ENCODE peak calls at places on chromosomes 7 and 10, in ten cellular contexts. One of them, this sample, is unnamed.

GRCh38 chr10:547591-548081 is 141.8 kb downstream of the DIP2C start:
- DNase-seq in stimulated activated CD8-positive, alpha-beta memory T cell treated with anti-CD3 and anti-CD28 coated beads, Interleukin-2, amount 100 ng/mL, for 1 hour: no peak
- DNase-seq in glomerular endothelial cell: no peak
- DNase-seq in AG10803: no peak
- DNase-seq in memory B cell: no peak
- DNase-seq in astrocyte of the spinal cord: no peak
- DNase-seq in ELR: no peak
- DNase-seq in GM13977: no peak
- DNase-seq in iris pigment epithelial cell: no peak
- DNase-seq in heart right ventricle: no peak
- DNase-seq in this sample: no peak

GRCh38 chr7:55975944-55976633 is 11.7 kb downstream of the NIPSNAP2 start:
- DNase-seq in GM13977: no peak
- DNase-seq in glomerular endothelial cell: no peak
- DNase-seq in memory B cell: no peak
- DNase-seq in heart right ventricle: no peak
- DNase-seq in astrocyte of the spinal cord: no peak
- DNase-seq in AG10803: no peak
- DNase-seq in iris pigment epithelial cell: no peak
- DNase-seq in stimulated activated CD8-positive, alpha-beta memory T cell treated with anti-CD3 and anti-CD28 coated beads, Interleukin-2, amount 100 ng/mL, for 1 hour: no peak
- DNase-seq in ELR: no peak
- DNase-seq in this sample: no peak

GRCh38 chr10:36017141-36017540 is 375.0 kb upstream of the FZD8 start:
- DNase-seq in glomerular endothelial cell: no peak
- DNase-seq in astrocyte of the spinal cord: no peak
- DNase-seq in AG10803: no peak
- DNase-seq in stimulated activated CD8-positive, alpha-beta memory T cell treated with anti-CD3 and anti-CD28 coated beads, Interleukin-2, amount 100 ng/mL, for 1 hour: no peak
- DNase-seq in ELR: no peak
- DNase-seq in GM13977: no peak
- DNase-seq in heart right ventricle: no peak
- DNase-seq in iris pigment epithelial cell: no peak
- DNase-seq in memory B cell: no peak
- DNase-seq in this sample: no peak

GRCh38 chr7:114889646-114890285 is 32.1 kb upstream of the MDFIC start:
- DNase-seq in glomerular endothelial cell: peak; percentile 68
- DNase-seq in stimulated activated CD8-positive, alpha-beta memory T cell treated with anti-CD3 and anti-CD28 coated beads, Interleukin-2, amount 100 ng/mL, for 1 hour: no peak
- DNase-seq in iris pigment epithelial cell: peak; percentile 99
- DNase-seq in memory B cell: no peak
- DNase-seq in AG10803: peak; percentile 98
- DNase-seq in ELR: peak; percentile 97
- DNase-seq in astrocyte of the spinal cord: peak; percentile 96
- DNase-seq in GM13977: peak; percentile 6
- DNase-seq in heart right ventricle: no peak
- DNase-seq in this sample: no peak

GRCh38 chr10:69073731-69074130 is 14.2 kb upstream of the SRGN start:
- DNase-seq in GM13977: no peak
- DNase-seq in glomerular endothelial cell: no peak
- DNase-seq in AG10803: no peak
- DNase-seq in heart right ventricle: no peak
- DNase-seq in astrocyte of the spinal cord: no peak
- DNase-seq in iris pigment epithelial cell: no peak
- DNase-seq in ELR: no peak
- DNase-seq in memory B cell: no peak
- DNase-seq in stimulated activated CD8-positive, alpha-beta memory T cell treated with anti-CD3 and anti-CD28 coated beads, Interleukin-2, amount 100 ng/mL, for 1 hour: no peak
- DNase-seq in this sample: no peak

GRCh38 chr7:151008143-151008510 is 16.2 kb downstream of the ATG9B start:
- DNase-seq in astrocyte of the spinal cord: no peak
- DNase-seq in heart right ventricle: no peak
- DNase-seq in iris pigment epithelial cell: no peak
- DNase-seq in stimulated activated CD8-positive, alpha-beta memory T cell treated with anti-CD3 and anti-CD28 coated beads, Interleukin-2, amount 100 ng/mL, for 1 hour: no peak
- DNase-seq in GM13977: no peak
- DNase-seq in glomerular endothelial cell: no peak
- DNase-seq in ELR: no peak
- DNase-seq in AG10803: no peak
- DNase-seq in memory B cell: no peak
- DNase-seq in this sample: no peak

GRCh38 chr7:36115448-36116321 is 37.4 kb upstream of the EEPD1 start:
- DNase-seq in GM13977: peak; percentile 73
- DNase-seq in glomerular endothelial cell: peak; percentile 52
- DNase-seq in heart right ventricle: peak; percentile 68
- DNase-seq in astrocyte of the spinal cord: peak; percentile 96
- DNase-seq in memory B cell: no peak
- DNase-seq in ELR: peak; percentile 100
- DNase-seq in iris pigment epithelial cell: peak; percentile 98
- DNase-seq in stimulated activated CD8-positive, alpha-beta memory T cell treated with anti-CD3 and anti-CD28 coated beads, Interleukin-2, amount 100 ng/mL, for 1 hour: peak; percentile 4
- DNase-seq in AG10803: peak; percentile 94
- DNase-seq in this sample: peak; percentile 75

GRCh38 chr10:44925811-44926760 is 14.9 kb downstream of the TMEM72 start:
- DNase-seq in GM13977: no peak
- DNase-seq in stimulated activated CD8-positive, alpha-beta memory T cell treated with anti-CD3 and anti-CD28 coated beads, Interleukin-2, amount 100 ng/mL, for 1 hour: no peak
- DNase-seq in glomerular endothelial cell: no peak
- DNase-seq in iris pigment epithelial cell: no peak
- DNase-seq in heart right ventricle: no peak
- DNase-seq in astrocyte of the spinal cord: no peak
- DNase-seq in AG10803: no peak
- DNase-seq in ELR: no peak
- DNase-seq in memory B cell: no peak
- DNase-seq in this sample: no peak

GRCh38 chr10:122551450-122551849 is 9.1 kb upstream of the DMBT1 start:
- DNase-seq in astrocyte of the spinal cord: no peak
- DNase-seq in AG10803: no peak
- DNase-seq in GM13977: no peak
- DNase-seq in glomerular endothelial cell: no peak
- DNase-seq in stimulated activated CD8-positive, alpha-beta memory T cell treated with anti-CD3 and anti-CD28 coated beads, Interleukin-2, amount 100 ng/mL, for 1 hour: no peak
- DNase-seq in iris pigment epithelial cell: no peak
- DNase-seq in memory B cell: no peak
- DNase-seq in heart right ventricle: peak; percentile 16
- DNase-seq in ELR: no peak
- DNase-seq in this sample: no peak

GRCh38 chr10:46293832-46294640 is 7.2 kb downstream of the ANTXRL start:
- DNase-seq in astrocyte of the spinal cord: no peak
- DNase-seq in glomerular endothelial cell: no peak
- DNase-seq in heart right ventricle: no peak
- DNase-seq in memory B cell: no peak
- DNase-seq in AG10803: no peak
- DNase-seq in GM13977: no peak
- DNase-seq in iris pigment epithelial cell: no peak
- DNase-seq in stimulated activated CD8-positive, alpha-beta memory T cell treated with anti-CD3 and anti-CD28 coated beads, Interleukin-2, amount 100 ng/mL, for 1 hour: no peak
- DNase-seq in ELR: peak; percentile 32
- DNase-seq in this sample: no peak

GRCh38 chr7:87192784-87193487 is 26.6 kb downstream of the TMEM243 start:
- DNase-seq in astrocyte of the spinal cord: no peak
- DNase-seq in iris pigment epithelial cell: no peak
- DNase-seq in ELR: no peak
- DNase-seq in heart right ventricle: no peak
- DNase-seq in glomerular endothelial cell: no peak
- DNase-seq in memory B cell: no peak
- DNase-seq in GM13977: no peak
- DNase-seq in AG10803: no peak
- DNase-seq in stimulated activated CD8-positive, alpha-beta memory T cell treated with anti-CD3 and anti-CD28 coated beads, Interleukin-2, amount 100 ng/mL, for 1 hour: no peak
- DNase-seq in this sample: no peak

GRCh38 chr7:96316949-96317348 is 4.9 kb downstream of the SLC25A13 start:
- DNase-seq in ELR: no peak
- DNase-seq in memory B cell: no peak
- DNase-seq in astrocyte of the spinal cord: no peak
- DNase-seq in GM13977: no peak
- DNase-seq in heart right ventricle: no peak
- DNase-seq in glomerular endothelial cell: no peak
- DNase-seq in iris pigment epithelial cell: no peak
- DNase-seq in AG10803: no peak
- DNase-seq in stimulated activated CD8-positive, alpha-beta memory T cell treated with anti-CD3 and anti-CD28 coated beads, Interleukin-2, amount 100 ng/mL, for 1 hour: no peak
- DNase-seq in this sample: no peak

GRCh38 chr7:80666376-80666775 is 27.9 kb downstream of the CD36 start:
- DNase-seq in memory B cell: no peak
- DNase-seq in glomerular endothelial cell: no peak
- DNase-seq in AG10803: no peak
- DNase-seq in astrocyte of the spinal cord: no peak
- DNase-seq in ELR: no peak
- DNase-seq in heart right ventricle: no peak
- DNase-seq in stimulated activated CD8-positive, alpha-beta memory T cell treated with anti-CD3 and anti-CD28 coated beads, Interleukin-2, amount 100 ng/mL, for 1 hour: no peak
- DNase-seq in iris pigment epithelial cell: no peak
- DNase-seq in GM13977: no peak
- DNase-seq in this sample: no peak

GRCh38 chr7:100728196-100728595 is 5.2 kb upstream of the ZAN start:
- DNase-seq in ELR: no peak
- DNase-seq in astrocyte of the spinal cord: no peak
- DNase-seq in glomerular endothelial cell: no peak
- DNase-seq in AG10803: no peak
- DNase-seq in memory B cell: no peak
- DNase-seq in heart right ventricle: no peak
- DNase-seq in GM13977: no peak
- DNase-seq in iris pigment epithelial cell: no peak
- DNase-seq in stimulated activated CD8-positive, alpha-beta memory T cell treated with anti-CD3 and anti-CD28 coated beads, Interleukin-2, amount 100 ng/mL, for 1 hour: no peak
- DNase-seq in this sample: no peak

GRCh38 chr7:70092314-70093303 is 494.3 kb downstream of the AUTS2 start:
- DNase-seq in memory B cell: no peak
- DNase-seq in stimulated activated CD8-positive, alpha-beta memory T cell treated with anti-CD3 and anti-CD28 coated beads, Interleukin-2, amount 100 ng/mL, for 1 hour: no peak
- DNase-seq in GM13977: no peak
- DNase-seq in AG10803: peak; percentile 76
- DNase-seq in iris pigment epithelial cell: peak; percentile 39
- DNase-seq in astrocyte of the spinal cord: peak; percentile 88
- DNase-seq in ELR: no peak
- DNase-seq in glomerular endothelial cell: no peak
- DNase-seq in heart right ventricle: peak; percentile 16
- DNase-seq in this sample: no peak

GRCh38 chr7:127322351-127322750 is 69.6 kb upstream of the GRM8 start:
- DNase-seq in memory B cell: no peak
- DNase-seq in astrocyte of the spinal cord: no peak
- DNase-seq in GM13977: no peak
- DNase-seq in heart right ventricle: no peak
- DNase-seq in glomerular endothelial cell: no peak
- DNase-seq in ELR: no peak
- DNase-seq in AG10803: no peak
- DNase-seq in iris pigment epithelial cell: no peak
- DNase-seq in stimulated activated CD8-positive, alpha-beta memory T cell treated with anti-CD3 and anti-CD28 coated beads, Interleukin-2, amount 100 ng/mL, for 1 hour: no peak
- DNase-seq in this sample: no peak

GRCh38 chr10:18666810-18667209 is 7.6 kb downstream of the ARL5B start:
- DNase-seq in glomerular endothelial cell: no peak
- DNase-seq in astrocyte of the spinal cord: peak; percentile 79
- DNase-seq in ELR: peak; percentile 87
- DNase-seq in heart right ventricle: no peak
- DNase-seq in AG10803: peak; percentile 70
- DNase-seq in stimulated activated CD8-positive, alpha-beta memory T cell treated with anti-CD3 and anti-CD28 coated beads, Interleukin-2, amount 100 ng/mL, for 1 hour: no peak
- DNase-seq in GM13977: no peak
- DNase-seq in memory B cell: no peak
- DNase-seq in iris pigment epithelial cell: peak; percentile 87
- DNase-seq in this sample: no peak

GRCh38 chr7:141600139-141600538 is 48.9 kb downstream of the AGK start:
- DNase-seq in glomerular endothelial cell: no peak
- DNase-seq in stimulated activated CD8-positive, alpha-beta memory T cell treated with anti-CD3 and anti-CD28 coated beads, Interleukin-2, amount 100 ng/mL, for 1 hour: no peak
- DNase-seq in iris pigment epithelial cell: no peak
- DNase-seq in heart right ventricle: no peak
- DNase-seq in astrocyte of the spinal cord: no peak
- DNase-seq in AG10803: no peak
- DNase-seq in memory B cell: no peak
- DNase-seq in ELR: no peak
- DNase-seq in GM13977: no peak
- DNase-seq in this sample: no peak

GRCh38 chr7:143934526-143935340 is at the start of gene OR2F2:
- DNase-seq in astrocyte of the spinal cord: peak; percentile 48
- DNase-seq in GM13977: no peak
- DNase-seq in memory B cell: no peak
- DNase-seq in glomerular endothelial cell: no peak
- DNase-seq in heart right ventricle: no peak
- DNase-seq in stimulated activated CD8-positive, alpha-beta memory T cell treated with anti-CD3 and anti-CD28 coated beads, Interleukin-2, amount 100 ng/mL, for 1 hour: no peak
- DNase-seq in AG10803: peak; percentile 70
- DNase-seq in iris pigment epithelial cell: peak; percentile 92
- DNase-seq in ELR: no peak
- DNase-seq in this sample: no peak

GRCh38 chr7:156046031-156046560 is 233.8 kb upstream of the SHH start:
- DNase-seq in ELR: no peak
- DNase-seq in memory B cell: no peak
- DNase-seq in astrocyte of the spinal cord: no peak
- DNase-seq in GM13977: no peak
- DNase-seq in iris pigment epithelial cell: no peak
- DNase-seq in AG10803: no peak
- DNase-seq in glomerular endothelial cell: no peak
- DNase-seq in heart right ventricle: no peak
- DNase-seq in stimulated activated CD8-positive, alpha-beta memory T cell treated with anti-CD3 and anti-CD28 coated beads, Interleukin-2, amount 100 ng/mL, for 1 hour: no peak
- DNase-seq in this sample: no peak

GRCh38 chr10:9786101-9786500 is 1231.6 kb upstream of the CELF2 start:
- DNase-seq in GM13977: no peak
- DNase-seq in memory B cell: no peak
- DNase-seq in heart right ventricle: no peak
- DNase-seq in astrocyte of the spinal cord: peak; percentile 60
- DNase-seq in ELR: peak; percentile 7
- DNase-seq in stimulated activated CD8-positive, alpha-beta memory T cell treated with anti-CD3 and anti-CD28 coated beads, Interleukin-2, amount 100 ng/mL, for 1 hour: no peak
- DNase-seq in glomerular endothelial cell: peak; percentile 22
- DNase-seq in iris pigment epithelial cell: peak; percentile 53
- DNase-seq in AG10803: peak; percentile 10
- DNase-seq in this sample: no peak

GRCh38 chr10:107576746-107577145 is 412.2 kb upstream of the SORCS1 start:
- DNase-seq in GM13977: no peak
- DNase-seq in stimulated activated CD8-positive, alpha-beta memory T cell treated with anti-CD3 and anti-CD28 coated beads, Interleukin-2, amount 100 ng/mL, for 1 hour: no peak
- DNase-seq in astrocyte of the spinal cord: no peak
- DNase-seq in iris pigment epithelial cell: no peak
- DNase-seq in ELR: peak; percentile 23
- DNase-seq in heart right ventricle: no peak
- DNase-seq in AG10803: peak; percentile 11
- DNase-seq in glomerular endothelial cell: no peak
- DNase-seq in memory B cell: no peak
- DNase-seq in this sample: peak; percentile 30

GRCh38 chr10:124520553-124521428 is 59.2 kb downstream of the LHPP start:
- DNase-seq in astrocyte of the spinal cord: peak; percentile 12
- DNase-seq in ELR: no peak
- DNase-seq in iris pigment epithelial cell: peak; percentile 40
- DNase-seq in stimulated activated CD8-positive, alpha-beta memory T cell treated with anti-CD3 and anti-CD28 coated beads, Interleukin-2, amount 100 ng/mL, for 1 hour: no peak
- DNase-seq in AG10803: no peak
- DNase-seq in GM13977: no peak
- DNase-seq in glomerular endothelial cell: no peak
- DNase-seq in memory B cell: no peak
- DNase-seq in heart right ventricle: no peak
- DNase-seq in this sample: no peak

GRCh38 chr7:1064581-1064980 is 20.2 kb downstream of the GPR146 start:
- DNase-seq in astrocyte of the spinal cord: no peak
- DNase-seq in stimulated activated CD8-positive, alpha-beta memory T cell treated with anti-CD3 and anti-CD28 coated beads, Interleukin-2, amount 100 ng/mL, for 1 hour: no peak
- DNase-seq in ELR: no peak
- DNase-seq in GM13977: no peak
- DNase-seq in memory B cell: no peak
- DNase-seq in heart right ventricle: no peak
- DNase-seq in iris pigment epithelial cell: no peak
- DNase-seq in glomerular endothelial cell: no peak
- DNase-seq in AG10803: no peak
- DNase-seq in this sample: no peak

GRCh38 chr10:48804740-48805182 is 120.1 kb downstream of the WDFY4 start:
- DNase-seq in glomerular endothelial cell: no peak
- DNase-seq in heart right ventricle: no peak
- DNase-seq in astrocyte of the spinal cord: no peak
- DNase-seq in stimulated activated CD8-positive, alpha-beta memory T cell treated with anti-CD3 and anti-CD28 coated beads, Interleukin-2, amount 100 ng/mL, for 1 hour: no peak
- DNase-seq in AG10803: no peak
- DNase-seq in memory B cell: no peak
- DNase-seq in GM13977: peak; percentile 35
- DNase-seq in ELR: no peak
- DNase-seq in iris pigment epithelial cell: no peak
- DNase-seq in this sample: no peak

GRCh38 chr10:69659286-69660027 is 29.4 kb downstream of the FAM241B start:
- DNase-seq in heart right ventricle: no peak
- DNase-seq in memory B cell: no peak
- DNase-seq in GM13977: no peak
- DNase-seq in iris pigment epithelial cell: no peak
- DNase-seq in astrocyte of the spinal cord: no peak
- DNase-seq in stimulated activated CD8-positive, alpha-beta memory T cell treated with anti-CD3 and anti-CD28 coated beads, Interleukin-2, amount 100 ng/mL, for 1 hour: no peak
- DNase-seq in AG10803: no peak
- DNase-seq in ELR: no peak
- DNase-seq in glomerular endothelial cell: no peak
- DNase-seq in this sample: no peak

GRCh38 chr7:156585025-156585648 is 55.4 kb upstream of the RNF32 start:
- DNase-seq in iris pigment epithelial cell: no peak
- DNase-seq in ELR: no peak
- DNase-seq in stimulated activated CD8-positive, alpha-beta memory T cell treated with anti-CD3 and anti-CD28 coated beads, Interleukin-2, amount 100 ng/mL, for 1 hour: no peak
- DNase-seq in heart right ventricle: no peak
- DNase-seq in astrocyte of the spinal cord: no peak
- DNase-seq in AG10803: no peak
- DNase-seq in glomerular endothelial cell: no peak
- DNase-seq in GM13977: no peak
- DNase-seq in memory B cell: no peak
- DNase-seq in this sample: no peak

GRCh38 chr10:117175901-117176534 is 21.3 kb upstream of the KCNK18 start:
- DNase-seq in glomerular endothelial cell: peak; percentile 44
- DNase-seq in astrocyte of the spinal cord: peak; percentile 72
- DNase-seq in memory B cell: peak; percentile 66
- DNase-seq in heart right ventricle: peak; percentile 70
- DNase-seq in AG10803: peak; percentile 72
- DNase-seq in stimulated activated CD8-positive, alpha-beta memory T cell treated with anti-CD3 and anti-CD28 coated beads, Interleukin-2, amount 100 ng/mL, for 1 hour: peak; percentile 57
- DNase-seq in ELR: peak; percentile 81
- DNase-seq in iris pigment epithelial cell: peak; percentile 74
- DNase-seq in GM13977: peak; percentile 76
- DNase-seq in this sample: peak; percentile 80

This sample was measured in stomach.